ENCODE peak calls at places on chromosomes 2 and 18, in six cellular contexts. Q is gastrocnemius medialis, W is stomach, T is GM12891, O is prostate gland, V is body of pancreas. U is an unnamed sample.

GRCh38 chr2:190781604-190782198 is 98.9 kb upstream of the GLS start:
- DNase-seq in T (peak), V (peak), W (peak), O (peak), Q (no peak), U (no peak)

GRCh38 chr2:215401896-215402379 is 33.9 kb downstream of the FN1 start:
- DNase-seq in O (no peak), W (no peak), V (no peak), T (no peak), Q (no peak), U (no peak)

GRCh38 chr2:18156002-18156401 is 277.5 kb downstream of the KCNS3 start:
- DNase-seq in Q (no peak), O (no peak), V (no peak), T (no peak), W (no peak), U (no peak)

GRCh38 chr2:63865159-63865799 is 23.6 kb downstream of the UGP2 start:
- DNase-seq in W (no peak), V (no peak), O (no peak), T (no peak), Q (no peak), U (no peak)

GRCh38 chr18:70372450-70373061 is 83.7 kb downstream of the SOCS6 start:
- DNase-seq in V (no peak), W (no peak), O (no peak), T (no peak), Q (no peak), U (no peak)

GRCh38 chr2:181304011-181304844 is 153.0 kb upstream of the ITGA4 start:
- DNase-seq in T (no peak), O (no peak), V (no peak), Q (no peak), W (no peak), U (no peak)

GRCh38 chr2:232960862-232961261 is 52.2 kb downstream of the NGEF start:
- DNase-seq in T (no peak), W (no peak), Q (no peak), V (no peak), O (no peak), U (no peak)

GRCh38 chr2:118185210-118186109 is 97.2 kb downstream of the INSIG2 start:
- DNase-seq in T (peak), W (peak), V (peak), O (peak), Q (peak), U (no peak)

GRCh38 chr2:108354171-108354570 is 23.6 kb upstream of the SULT1C4 start:
- DNase-seq in T (no peak), W (no peak), Q (no peak), V (no peak), O (no peak), U (no peak)

GRCh38 chr18:11886629-11887028 is 21.5 kb downstream of the MPPE1 start:
- DNase-seq in O (no peak), Q (no peak), V (no peak), T (no peak), W (no peak), U (no peak)

GRCh38 chr2:54456526-54457325 is 599 bp downstream of the SPTBN1 start:
- DNase-seq in Q (no peak), O (no peak), V (peak), T (peak), W (no peak), U (no peak)

GRCh38 chr2:219290381-219291171 is 11.4 kb downstream of the DNAJB2 start:
- DNase-seq in O (no peak), Q (peak), T (no peak), W (no peak), V (no peak), U (no peak)

GRCh38 chr2:109348645-109349554 is 219.9 kb downstream of the SH3RF3 start:
- DNase-seq in W (no peak), V (no peak), O (no peak), T (no peak), Q (no peak), U (no peak)

GRCh38 chr2:117936871-117937428 is 76.9 kb downstream of the CCDC93 start:
- DNase-seq in V (no peak), T (no peak), W (no peak), O (no peak), Q (peak), U (no peak)

GRCh38 chr18:9055185-9055584 is 47.3 kb upstream of the NDUFV2 start:
- DNase-seq in W (no peak), T (no peak), O (no peak), V (no peak), Q (no peak), U (no peak)

GRCh38 chr2:104867351-104868080 is 13.6 kb downstream of the POU3F3 start:
- DNase-seq in W (no peak), V (no peak), T (no peak), Q (no peak), O (no peak), U (no peak)

GRCh38 chr2:15767679-15768078 is 172.7 kb upstream of the MYCN start:
- DNase-seq in T (no peak), Q (no peak), O (no peak), V (no peak), W (no peak), U (no peak)

GRCh38 chr2:128930101-128930500 is 611.4 kb upstream of the HS6ST1 start:
- DNase-seq in Q (no peak), V (no peak), W (no peak), T (no peak), O (no peak), U (no peak)

GRCh38 chr2:189836644-189837043 is 52.4 kb downstream of the PMS1 start:
- DNase-seq in V (no peak), T (no peak), W (no peak), O (no peak), Q (no peak), U (no peak)

GRCh38 chr2:108884629-108885028 is 98.1 kb downstream of the CCDC138 start:
- DNase-seq in V (no peak), Q (no peak), T (no peak), W (no peak), O (no peak), U (no peak)

GRCh38 chr2:64277101-64277849 is 133.1 kb upstream of the PELI1 start:
- DNase-seq in W (no peak), O (peak), T (no peak), V (peak), Q (no peak), U (no peak)

GRCh38 chr18:54503495-54503894 is 87.5 kb upstream of the DYNAP start:
- DNase-seq in W (no peak), T (no peak), V (no peak), O (no peak), Q (no peak), U (no peak)

GRCh38 chr2:224444783-224445182 is 42.9 kb upstream of the FAM124B start:
- DNase-seq in T (no peak), O (no peak), W (no peak), Q (no peak), V (no peak), U (no peak)

GRCh38 chr2:224438726-224439125 is 36.8 kb upstream of the FAM124B start:
- DNase-seq in O (no peak), W (no peak), Q (no peak), V (no peak), T (no peak), U (no peak)

GRCh38 chr2:224444011-224444410 is 42.1 kb upstream of the FAM124B start:
- DNase-seq in T (no peak), Q (no peak), O (no peak), V (no peak), W (no peak), U (no peak)

GRCh38 chr2:224440988-224441387 is 39.1 kb upstream of the FAM124B start:
- DNase-seq in O (no peak), Q (no peak), W (no peak), V (no peak), T (no peak), U (no peak)

GRCh38 chr2:224442092-224442999 is 40.4 kb upstream of the FAM124B start:
- DNase-seq in O (no peak), V (peak), T (peak), Q (no peak), W (no peak), U (no peak)
- TF ChIP-seq POLR2A in O (no peak), V (no peak), T (no peak), Q (no peak), W (no peak), U (no peak)

DNA sequence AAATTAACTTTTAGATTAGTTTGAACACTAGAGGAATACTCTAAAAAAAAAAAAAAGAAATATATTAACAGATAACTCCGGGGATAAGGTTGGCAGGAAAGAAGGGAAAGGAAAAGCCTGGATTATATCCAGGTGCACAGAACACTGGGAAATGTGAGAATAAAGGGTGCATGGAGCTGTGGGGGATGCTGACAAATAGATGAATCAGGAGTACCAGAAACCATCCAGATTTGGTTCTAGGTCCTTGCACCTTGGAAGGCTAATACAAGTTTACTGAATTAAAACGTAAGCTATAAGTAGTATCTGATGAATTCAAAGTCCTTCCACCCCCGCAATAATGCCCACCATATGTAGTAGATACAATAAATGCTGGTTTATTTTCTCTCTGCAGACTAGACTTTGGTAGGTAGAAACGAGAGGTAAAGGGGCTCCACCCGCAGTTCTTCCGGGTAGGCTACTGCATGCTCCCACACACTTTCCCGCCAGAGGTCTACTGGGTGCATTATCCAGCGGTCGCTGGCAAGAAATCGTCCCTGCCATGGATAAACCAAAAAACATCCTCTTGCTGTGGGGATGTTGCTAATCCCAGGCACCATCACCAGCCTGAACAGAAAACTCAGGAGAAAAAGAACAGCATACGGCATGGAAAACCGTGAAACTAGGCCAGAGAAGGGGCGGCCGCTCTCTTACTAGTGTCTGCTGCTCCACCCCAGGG is 1.6 kb downstream of the CNRIP1 start:
- DNase-seq in T (no peak), O (no peak), W (no peak), Q (no peak), V (no peak), U (no peak)
- TF ChIP-seq POLR2A in T (no peak), O (no peak), W (no peak), Q (no peak), V (no peak), U (no peak)

DNA sequence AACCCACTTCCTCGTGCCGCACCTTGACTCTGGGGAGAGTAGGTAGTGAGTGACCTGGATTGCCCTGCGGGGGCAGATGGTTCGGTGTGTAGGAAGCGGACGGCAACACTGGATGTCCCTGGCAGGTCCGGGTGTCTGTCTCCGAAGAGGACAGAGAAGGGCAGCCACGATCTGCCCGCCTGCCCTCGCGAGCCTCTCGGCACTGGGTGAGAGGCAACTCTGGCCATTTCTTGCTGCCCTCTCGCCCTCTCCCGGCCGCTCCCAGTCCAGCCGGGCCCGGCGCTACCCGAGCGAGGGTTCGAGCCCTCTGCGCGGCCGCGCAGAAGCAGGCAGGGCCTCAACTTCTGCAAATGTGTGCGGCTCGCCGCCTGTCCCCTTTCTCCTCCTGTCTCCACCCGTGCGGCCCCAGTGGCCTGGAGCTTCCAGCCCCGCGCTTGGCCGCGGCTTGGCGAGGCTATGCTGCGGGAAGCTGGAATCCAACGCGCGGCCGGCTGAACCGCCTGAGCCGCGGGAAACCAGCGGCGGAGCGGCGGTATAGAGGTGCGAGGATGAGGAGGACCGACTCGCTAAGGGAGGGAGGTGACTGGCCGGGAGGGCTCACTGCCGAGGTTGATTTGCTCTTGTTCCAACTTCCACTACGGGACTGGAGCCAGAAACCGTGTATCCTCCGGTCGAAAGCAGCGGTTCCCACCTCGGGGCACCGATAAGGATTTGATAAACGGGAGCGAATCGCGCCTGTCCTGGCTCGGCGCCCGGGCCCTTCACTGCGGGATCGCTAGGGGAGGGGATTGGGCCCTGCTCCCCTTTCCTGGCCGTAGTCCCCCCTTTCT is 1.5 kb downstream of the EPAS1 start:
- DNase-seq in T (peak), V (peak), Q (peak), W (peak), O (no peak), U (peak)
- TF ChIP-seq POLR2A in T (no peak), V (peak), Q (no peak), W (no peak), O (peak), U (no peak)

GRCh38 chr2:85547089-85547858 is 8.3 kb downstream of the MAT2A start:
- DNase-seq in Q (no peak), O (no peak), T (no peak), V (no peak), W (no peak), U (no peak)
- TF ChIP-seq POLR2A in Q (no peak), O (no peak), T (no peak), V (no peak), W (no peak), U (no peak)

GRCh38 chr2:85356186-85356585 is 1.6 kb downstream of the ELMOD3 start:
- DNase-seq in O (no peak), T (no peak), V (no peak), W (no peak), Q (no peak), U (no peak)

GRCh38 chr2:85355073-85355410 is 473 bp downstream of the ELMOD3 start:
- DNase-seq in T (no peak), W (no peak), Q (no peak), O (no peak), V (no peak), U (no peak)

GRCh38 chr2:85353876-85354285 is 447 bp downstream of the RETSAT start:
- DNase-seq in O (peak), T (no peak), Q (peak), V (peak), W (peak), U (no peak)

GRCh38 chr2:85355521-85355920 is 952 bp downstream of the ELMOD3 start:
- DNase-seq in T (no peak), Q (no peak), V (no peak), O (no peak), W (no peak), U (no peak)

DNA sequence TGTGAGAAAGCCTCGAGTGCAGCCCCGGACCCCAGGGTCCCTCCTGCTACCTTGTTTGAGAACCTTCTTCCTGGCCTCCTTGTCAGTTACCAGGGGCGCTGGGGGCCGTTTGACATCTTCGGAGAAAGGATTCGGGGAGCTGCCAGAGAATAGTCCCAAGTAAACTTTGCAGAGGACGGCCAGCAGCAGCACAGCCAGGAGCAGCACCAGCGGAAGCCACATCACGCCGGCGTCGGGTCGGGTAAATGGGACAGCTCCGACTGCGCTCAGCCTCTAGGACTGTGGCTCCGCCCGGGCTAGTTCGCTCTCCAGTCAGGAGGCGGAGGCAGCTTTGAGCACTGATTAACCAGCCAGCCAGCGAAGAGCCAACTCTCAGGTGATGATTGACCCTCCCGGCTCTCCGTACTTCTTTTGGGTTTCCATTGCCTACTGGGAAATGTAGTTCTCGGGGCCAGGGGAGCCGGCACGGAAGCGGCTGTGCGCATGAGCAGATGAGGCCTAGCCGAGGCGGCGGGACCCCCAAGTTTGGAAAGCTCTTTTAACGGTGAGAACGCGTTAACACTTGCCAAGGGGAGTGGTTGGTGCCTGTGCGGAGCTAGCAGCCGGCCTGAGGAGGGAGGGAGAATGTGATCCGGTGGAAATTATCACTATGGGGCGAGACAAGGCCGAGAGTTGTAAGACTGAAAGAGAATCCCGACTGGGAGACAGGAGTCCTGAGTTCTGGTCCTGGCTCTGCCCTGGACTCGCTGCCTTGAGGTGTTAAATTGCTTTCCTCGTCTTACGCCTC is at the start of the genes ELMOD3 and RETSAT:
- DNase-seq in O (peak), V (peak), Q (peak), W (peak), T (peak), U (peak)
- TF ChIP-seq POLR2A in O (peak), V (peak), Q (peak), W (no peak), T (peak), U (no peak)

DNA sequence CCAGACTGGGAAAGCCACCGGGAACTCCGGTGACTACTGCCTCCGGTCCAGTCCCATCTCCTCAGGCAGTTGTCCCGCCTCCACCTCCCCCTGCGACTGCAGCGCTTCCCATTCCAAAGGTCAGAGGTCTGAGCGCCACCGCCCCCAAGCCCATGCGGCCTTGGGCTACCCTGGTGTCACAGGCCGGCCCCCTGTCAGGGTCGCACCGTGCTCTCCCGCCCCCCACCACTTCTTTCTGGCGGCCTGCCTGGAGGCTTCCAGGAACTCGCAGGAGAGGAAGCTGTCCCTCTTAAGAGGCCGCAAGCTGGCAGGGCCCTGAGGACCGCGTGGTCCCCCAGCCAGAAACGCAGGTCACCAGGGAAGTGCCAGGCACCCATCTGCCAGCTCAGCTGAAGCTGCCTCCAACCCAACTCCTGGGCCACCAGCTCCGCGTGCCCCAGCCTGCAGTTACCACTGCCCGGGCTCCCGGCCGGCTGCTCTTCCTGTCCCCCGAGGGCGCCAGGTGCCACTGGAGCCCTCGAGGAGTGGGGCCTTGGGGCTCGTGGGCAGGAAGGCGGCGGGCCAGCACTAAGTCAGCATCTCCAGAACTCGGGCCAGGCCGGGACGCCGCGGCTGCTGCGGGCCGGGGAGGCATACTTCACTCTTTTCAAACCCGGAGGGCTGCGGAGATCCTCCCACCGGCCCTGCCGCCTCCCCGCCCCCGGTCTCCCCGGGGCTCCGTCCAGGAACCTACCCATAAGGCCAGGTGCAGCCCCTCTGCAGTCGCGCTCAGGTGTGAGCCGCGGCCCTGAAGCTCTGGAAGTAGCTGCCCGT is 83.3 kb upstream of the POMC start:
- DNase-seq in T (peak), O (peak), V (peak), W (peak), Q (no peak), U (no peak)
- TF ChIP-seq POLR2A in T (no peak), O (no peak), V (peak), W (no peak), Q (no peak), U (no peak)

GRCh38 chr18:79509536-79509930 is 113.8 kb downstream of the NFATC1 start:
- DNase-seq in Q (peak), O (no peak), W (no peak), T (no peak), V (no peak), U (no peak)

GRCh38 chr18:79506191-79507075 is 110.7 kb downstream of the NFATC1 start:
- DNase-seq in V (no peak), Q (peak), T (no peak), W (no peak), O (no peak), U (no peak)

GRCh38 chr18:79508565-79509535 is 113.1 kb downstream of the NFATC1 start:
- DNase-seq in W (no peak), V (no peak), O (no peak), T (no peak), Q (peak), U (no peak)

GRCh38 chr18:79507546-79508480 is 112.1 kb downstream of the NFATC1 start:
- DNase-seq in V (peak), T (no peak), O (peak), W (peak), Q (peak), U (no peak)

GRCh38 chr18:79507076-79507545 is 111.4 kb downstream of the NFATC1 start:
- DNase-seq in O (peak), V (peak), Q (peak), W (peak), T (no peak), U (no peak)
- TF ChIP-seq POLR2A in O (no peak), V (no peak), Q (no peak), W (no peak), T (no peak), U (no peak)

GRCh38 chr2:74222300-74222650 is 23.9 kb downstream of the MTHFD2 start:
- DNase-seq in T (no peak), Q (no peak), W (no peak), V (no peak), O (no peak), U (no peak)
- TF ChIP-seq POLR2A in T (peak), Q (no peak), W (no peak), V (no peak), O (no peak), U (no peak)